ENCODE peak calls at places on chromosomes 7 and 10, in eight cellular contexts. One of them, this sample, is unnamed.

GRCh38 chr7:75729851-75730274 is 8.9 kb downstream of the HIP1 start:
- DNase-seq in psoas muscle: no peak
- DNase-seq in epithelial cell of esophagus: no peak
- DNase-seq in uterus: no peak
- DNase-seq in ascending aorta: no peak
- DNase-seq in tibial artery: no peak
- DNase-seq in esophagus muscularis mucosa: no peak
- DNase-seq in left lung: no peak
- DNase-seq in this sample: no peak

GRCh38 chr7:80098795-80099194 is 35.8 kb upstream of the GNAI1 start:
- DNase-seq in psoas muscle: no peak
- DNase-seq in epithelial cell of esophagus: no peak
- DNase-seq in uterus: no peak
- DNase-seq in ascending aorta: no peak
- DNase-seq in tibial artery: no peak
- DNase-seq in esophagus muscularis mucosa: no peak
- DNase-seq in left lung: no peak
- DNase-seq in this sample: no peak

GRCh38 chr7:7099584-7100014 is 82.7 kb upstream of the C1GALT1 start:
- DNase-seq in psoas muscle: peak; percentile 78
- DNase-seq in epithelial cell of esophagus: peak; percentile 92
- DNase-seq in uterus: peak; percentile 32
- DNase-seq in ascending aorta: peak; percentile 83
- DNase-seq in tibial artery: peak; percentile 73
- DNase-seq in esophagus muscularis mucosa: no peak
- DNase-seq in left lung: peak; percentile 75
- DNase-seq in this sample: peak; percentile 79

GRCh38 chr7:23691320-23691719 is 11.3 kb downstream of the FAM221A start:
- DNase-seq in psoas muscle: no peak
- DNase-seq in epithelial cell of esophagus: peak; percentile 88
- DNase-seq in uterus: no peak
- DNase-seq in ascending aorta: no peak
- DNase-seq in tibial artery: no peak
- DNase-seq in esophagus muscularis mucosa: no peak
- DNase-seq in left lung: no peak
- DNase-seq in this sample: no peak

GRCh38 chr7:94823952-94824351 is 83.4 kb upstream of the PPP1R9A start:
- DNase-seq in psoas muscle: no peak
- DNase-seq in epithelial cell of esophagus: peak; percentile 86
- DNase-seq in uterus: no peak
- DNase-seq in ascending aorta: no peak
- DNase-seq in tibial artery: no peak
- DNase-seq in esophagus muscularis mucosa: no peak
- DNase-seq in left lung: no peak
- DNase-seq in this sample: peak; percentile 2

GRCh38 chr10:101781984-101782810 is 1.0 kb downstream of the NPM3 start:
- DNase-seq in psoas muscle: no peak
- DNase-seq in epithelial cell of esophagus: no peak
- DNase-seq in uterus: no peak
- DNase-seq in ascending aorta: peak; percentile 61
- DNase-seq in tibial artery: no peak
- DNase-seq in esophagus muscularis mucosa: no peak
- DNase-seq in left lung: no peak
- DNase-seq in this sample: no peak

GRCh38 chr7:112266595-112267270 is 60.2 kb downstream of the ZNF277 start:
- DNase-seq in psoas muscle: no peak
- DNase-seq in epithelial cell of esophagus: peak; percentile 33
- DNase-seq in uterus: no peak
- DNase-seq in ascending aorta: no peak
- DNase-seq in tibial artery: no peak
- DNase-seq in esophagus muscularis mucosa: no peak
- DNase-seq in left lung: no peak
- DNase-seq in this sample: peak; percentile 34

GRCh38 chr10:114957673-114958072 is 19.7 kb downstream of the TRUB1 start:
- DNase-seq in psoas muscle: no peak
- DNase-seq in epithelial cell of esophagus: peak; percentile 64
- DNase-seq in uterus: no peak
- DNase-seq in ascending aorta: no peak
- DNase-seq in tibial artery: no peak
- DNase-seq in esophagus muscularis mucosa: no peak
- DNase-seq in left lung: no peak
- DNase-seq in this sample: no peak

GRCh38 chr10:57249615-57250281 is 888.7 kb upstream of the ZWINT start:
- DNase-seq in psoas muscle: no peak
- DNase-seq in epithelial cell of esophagus: no peak
- DNase-seq in uterus: no peak
- DNase-seq in ascending aorta: no peak
- DNase-seq in tibial artery: no peak
- DNase-seq in esophagus muscularis mucosa: no peak
- DNase-seq in left lung: no peak
- DNase-seq in this sample: no peak

GRCh38 chr7:82413237-82413636 is 30.3 kb downstream of the CACNA2D1 start:
- DNase-seq in psoas muscle: no peak
- DNase-seq in epithelial cell of esophagus: no peak
- DNase-seq in uterus: no peak
- DNase-seq in ascending aorta: no peak
- DNase-seq in tibial artery: no peak
- DNase-seq in esophagus muscularis mucosa: no peak
- DNase-seq in left lung: no peak
- DNase-seq in this sample: no peak

GRCh38 chr10:50653142-50653541 is 29.4 kb upstream of the SGMS1 start:
- DNase-seq in psoas muscle: no peak
- DNase-seq in epithelial cell of esophagus: peak; percentile 42
- DNase-seq in uterus: no peak
- DNase-seq in ascending aorta: no peak
- DNase-seq in tibial artery: no peak
- DNase-seq in esophagus muscularis mucosa: peak; percentile 7
- DNase-seq in left lung: no peak
- DNase-seq in this sample: peak; percentile 10

GRCh38 chr7:57772126-57772924 is 322.3 kb downstream of the ZNF716 start:
- DNase-seq in psoas muscle: no peak
- DNase-seq in epithelial cell of esophagus: no peak
- DNase-seq in uterus: no peak
- DNase-seq in ascending aorta: no peak
- DNase-seq in tibial artery: no peak
- DNase-seq in esophagus muscularis mucosa: no peak
- DNase-seq in left lung: no peak
- DNase-seq in this sample: no peak

DNA sequence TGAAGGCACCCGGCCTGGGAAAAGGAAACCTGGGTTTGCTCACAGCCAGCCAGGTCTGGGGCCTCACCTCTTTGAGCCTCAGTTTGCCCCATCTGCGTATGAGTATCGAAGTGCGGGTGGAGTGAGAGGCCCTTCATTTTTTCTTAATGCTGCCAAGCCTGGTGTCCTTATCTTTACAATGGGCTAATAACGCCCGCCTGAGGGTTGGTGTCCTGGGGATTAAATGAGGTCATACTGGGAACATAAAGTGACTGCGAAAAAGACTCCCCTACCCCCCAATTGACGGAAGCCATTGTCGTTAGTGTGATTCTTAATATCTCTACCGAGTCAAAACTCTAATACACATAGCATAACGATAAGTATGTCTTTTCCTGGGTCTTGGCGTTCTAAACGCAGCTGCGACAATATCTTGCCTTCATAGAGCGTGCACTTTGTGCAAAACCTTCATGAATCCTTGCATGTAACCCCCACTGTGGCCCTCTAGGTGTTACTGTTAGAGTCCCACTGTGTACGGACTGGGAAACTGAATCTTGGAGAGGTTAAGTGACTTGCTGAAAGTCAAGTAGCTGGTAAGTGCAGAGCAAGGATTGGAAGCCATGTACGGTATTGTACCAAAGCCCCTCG is 11.4 kb upstream of the GRB10 start:
- DNase-seq in psoas muscle: no peak
- DNase-seq in epithelial cell of esophagus: no peak
- DNase-seq in uterus: no peak
- DNase-seq in ascending aorta: no peak
- DNase-seq in tibial artery: no peak
- DNase-seq in esophagus muscularis mucosa: no peak
- DNase-seq in left lung: no peak
- DNase-seq in this sample: no peak
- H3K4me3 ChIP-seq in psoas muscle: peak overlapping the region; percentile 79
- H3K4me3 ChIP-seq in epithelial cell of esophagus: peak overlapping the region; percentile 34
- H3K4me3 ChIP-seq in uterus: peak overlapping the region; percentile 41
- H3K4me3 ChIP-seq in ascending aorta: peak overlapping the region; percentile 87
- H3K4me3 ChIP-seq in tibial artery: peak overlapping the region; percentile 65
- H3K4me3 ChIP-seq in esophagus muscularis mucosa: peak overlapping the region; percentile 65
- H3K4me3 ChIP-seq in left lung: peak overlapping the region; percentile 65
- H3K4me3 ChIP-seq in this sample: peak overlapping the region; percentile 38

GRCh38 chr7:95847061-95847460 is 74.7 kb downstream of the DYNC1I1 start:
- DNase-seq in psoas muscle: no peak
- DNase-seq in epithelial cell of esophagus: no peak
- DNase-seq in uterus: no peak
- DNase-seq in ascending aorta: no peak
- DNase-seq in tibial artery: no peak
- DNase-seq in esophagus muscularis mucosa: no peak
- DNase-seq in left lung: no peak
- DNase-seq in this sample: no peak

GRCh38 chr7:95845007-95845406 is 72.7 kb downstream of the DYNC1I1 start:
- DNase-seq in psoas muscle: no peak
- DNase-seq in epithelial cell of esophagus: no peak
- DNase-seq in uterus: no peak
- DNase-seq in ascending aorta: no peak
- DNase-seq in tibial artery: no peak
- DNase-seq in esophagus muscularis mucosa: no peak
- DNase-seq in left lung: no peak
- DNase-seq in this sample: no peak

GRCh38 chr7:95843286-95843685 is 70.9 kb downstream of the DYNC1I1 start:
- DNase-seq in psoas muscle: no peak
- DNase-seq in epithelial cell of esophagus: peak; percentile 13
- DNase-seq in uterus: no peak
- DNase-seq in ascending aorta: no peak
- DNase-seq in tibial artery: no peak
- DNase-seq in esophagus muscularis mucosa: no peak
- DNase-seq in left lung: no peak
- DNase-seq in this sample: no peak

GRCh38 chr7:95840953-95841950 is 68.9 kb downstream of the DYNC1I1 start:
- DNase-seq in psoas muscle: no peak
- DNase-seq in epithelial cell of esophagus: peak; percentile 8
- DNase-seq in uterus: no peak
- DNase-seq in ascending aorta: no peak
- DNase-seq in tibial artery: no peak
- DNase-seq in esophagus muscularis mucosa: no peak
- DNase-seq in left lung: no peak
- DNase-seq in this sample: no peak
- TF ChIP-seq CTCF in psoas muscle: no peak
- TF ChIP-seq CTCF in epithelial cell of esophagus: peak; percentile 19
- TF ChIP-seq CTCF in uterus: no peak
- TF ChIP-seq CTCF in ascending aorta: no peak
- TF ChIP-seq CTCF in tibial artery: no peak
- TF ChIP-seq CTCF in esophagus muscularis mucosa: no peak
- TF ChIP-seq CTCF in left lung: no peak
- TF ChIP-seq CTCF in this sample: peak; percentile 39

GRCh38 chr7:146926833-146927232 is 810.2 kb downstream of the CNTNAP2 start:
- DNase-seq in psoas muscle: no peak
- DNase-seq in epithelial cell of esophagus: no peak
- DNase-seq in uterus: no peak
- DNase-seq in ascending aorta: no peak
- DNase-seq in tibial artery: no peak
- DNase-seq in esophagus muscularis mucosa: no peak
- DNase-seq in left lung: no peak
- DNase-seq in this sample: no peak

DNA sequence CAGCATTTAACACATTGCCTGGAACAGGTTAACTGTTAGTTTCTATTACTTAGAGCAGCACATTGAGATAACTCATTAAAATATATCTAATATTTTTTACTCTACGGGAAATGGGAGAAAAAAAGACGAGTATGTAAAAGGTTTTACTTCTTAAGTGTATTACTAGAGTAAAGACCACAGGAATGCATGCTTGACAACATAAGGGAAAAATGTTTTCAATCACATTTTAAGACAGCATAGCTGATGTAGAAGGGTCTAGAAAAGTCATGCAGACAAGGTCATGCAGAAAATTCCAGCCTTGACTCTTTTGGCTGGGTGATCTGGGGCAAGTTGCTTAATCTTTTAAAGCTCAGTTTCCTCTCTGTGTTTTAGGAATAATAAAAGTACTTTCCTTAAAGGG is 806.2 kb downstream of the CNTNAP2 start:
- DNase-seq in psoas muscle: no peak
- DNase-seq in epithelial cell of esophagus: no peak
- DNase-seq in uterus: no peak
- DNase-seq in ascending aorta: no peak
- DNase-seq in tibial artery: no peak
- DNase-seq in esophagus muscularis mucosa: no peak
- DNase-seq in left lung: no peak
- DNase-seq in this sample: no peak
- H3K4me3 ChIP-seq in psoas muscle: no peak overlapping the region
- H3K4me3 ChIP-seq in epithelial cell of esophagus: no peak overlapping the region
- H3K4me3 ChIP-seq in uterus: no peak overlapping the region
- H3K4me3 ChIP-seq in ascending aorta: no peak overlapping the region
- H3K4me3 ChIP-seq in tibial artery: no peak overlapping the region
- H3K4me3 ChIP-seq in esophagus muscularis mucosa: no peak overlapping the region
- H3K4me3 ChIP-seq in left lung: no peak overlapping the region
- H3K4me3 ChIP-seq in this sample: no peak overlapping the region

GRCh38 chr10:80528901-80529300 is 8.8 kb upstream of the SH2D4B start:
- DNase-seq in psoas muscle: peak; percentile 31
- DNase-seq in epithelial cell of esophagus: no peak
- DNase-seq in uterus: no peak
- DNase-seq in ascending aorta: no peak
- DNase-seq in tibial artery: no peak
- DNase-seq in esophagus muscularis mucosa: no peak
- DNase-seq in left lung: no peak
- DNase-seq in this sample: no peak

GRCh38 chr10:80530816-80531215 is 6.9 kb upstream of the SH2D4B start:
- DNase-seq in psoas muscle: peak; percentile 0
- DNase-seq in epithelial cell of esophagus: no peak
- DNase-seq in uterus: no peak
- DNase-seq in ascending aorta: no peak
- DNase-seq in tibial artery: no peak
- DNase-seq in esophagus muscularis mucosa: no peak
- DNase-seq in left lung: no peak
- DNase-seq in this sample: no peak

GRCh38 chr10:80529604-80530003 is 8.1 kb upstream of the SH2D4B start:
- DNase-seq in psoas muscle: peak; percentile 47
- DNase-seq in epithelial cell of esophagus: no peak
- DNase-seq in uterus: no peak
- DNase-seq in ascending aorta: no peak
- DNase-seq in tibial artery: no peak
- DNase-seq in esophagus muscularis mucosa: no peak
- DNase-seq in left lung: no peak
- DNase-seq in this sample: no peak

GRCh38 chr10:80528185-80528700 is 9.5 kb upstream of the SH2D4B start:
- DNase-seq in psoas muscle: peak; percentile 38
- DNase-seq in epithelial cell of esophagus: no peak
- DNase-seq in uterus: no peak
- DNase-seq in ascending aorta: no peak
- DNase-seq in tibial artery: no peak
- DNase-seq in esophagus muscularis mucosa: no peak
- DNase-seq in left lung: no peak
- DNase-seq in this sample: no peak

DNA sequence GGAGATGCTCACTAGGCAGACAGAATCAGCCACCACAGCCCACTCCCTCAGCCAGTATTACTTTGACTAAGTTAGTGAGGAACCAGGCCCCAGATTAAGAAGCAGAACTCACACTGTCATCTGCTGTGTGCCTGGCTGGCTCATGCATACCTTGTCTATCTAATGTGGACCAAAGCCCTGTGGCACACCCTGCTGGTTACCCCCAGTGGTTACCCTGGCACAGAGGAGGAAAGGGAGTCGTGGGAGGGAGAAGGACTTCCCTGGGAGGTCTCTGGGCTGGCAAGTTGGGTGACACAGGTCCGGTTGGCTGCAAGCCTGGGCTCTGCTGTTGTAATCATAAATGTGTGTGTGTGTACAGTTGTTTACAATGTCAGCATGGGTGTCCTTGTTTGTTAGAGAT is 7.5 kb upstream of the SH2D4B start:
- DNase-seq in psoas muscle: peak; percentile 55
- DNase-seq in epithelial cell of esophagus: peak; percentile 62
- DNase-seq in uterus: no peak
- DNase-seq in ascending aorta: no peak
- DNase-seq in tibial artery: no peak
- DNase-seq in esophagus muscularis mucosa: no peak
- DNase-seq in left lung: no peak
- DNase-seq in this sample: no peak
- TF ChIP-seq CTCF in psoas muscle: no peak
- TF ChIP-seq CTCF in epithelial cell of esophagus: peak; percentile 59
- TF ChIP-seq CTCF in uterus: no peak
- TF ChIP-seq CTCF in ascending aorta: peak; percentile 17
- TF ChIP-seq CTCF in tibial artery: no peak
- TF ChIP-seq CTCF in esophagus muscularis mucosa: no peak
- TF ChIP-seq CTCF in left lung: no peak
- TF ChIP-seq CTCF in this sample: peak; percentile 37

This sample was measured in AG09309.